ENCODE peak calls at places on chromosomes 12 and 14, in five cellular contexts. One of them, this sample, is unnamed.

GRCh38 chr12:52676163-52676562 is 4.0 kb downstream of the KRT1 start:
- DNase-seq in GM12878: no peak
- DNase-seq in NB4: no peak
- DNase-seq in WTC11: no peak
- DNase-seq in A549: no peak
- DNase-seq in this sample: no peak

GRCh38 chr12:84874125-84874824 is 38.3 kb downstream of the SLC6A15 start:
- DNase-seq in A549: peak; percentile 62
- DNase-seq in NB4: peak; percentile 65
- DNase-seq in GM12878: no peak
- DNase-seq in WTC11: no peak
- DNase-seq in this sample: peak; percentile 55

GRCh38 chr12:77007476-77007875 is 57.9 kb downstream of the E2F7 start:
- DNase-seq in GM12878: no peak
- DNase-seq in NB4: no peak
- DNase-seq in WTC11: no peak
- DNase-seq in A549: no peak
- DNase-seq in this sample: no peak

GRCh38 chr14:89000007-89000942 is 175.8 kb downstream of the TTC8 start:
- DNase-seq in A549: peak; percentile 96
- DNase-seq in GM12878: no peak
- DNase-seq in WTC11: peak; percentile 19
- DNase-seq in NB4: peak; percentile 94
- DNase-seq in this sample: peak; percentile 53

GRCh38 chr14:33685026-33685425 is 265.8 kb downstream of the EGLN3 start:
- DNase-seq in WTC11: no peak
- DNase-seq in A549: no peak
- DNase-seq in NB4: no peak
- DNase-seq in GM12878: no peak
- DNase-seq in this sample: no peak

GRCh38 chr14:49623941-49624806 is 3.6 kb downstream of the MGAT2 start:
- DNase-seq in WTC11: no peak
- DNase-seq in GM12878: no peak
- DNase-seq in A549: no peak
- DNase-seq in NB4: no peak
- DNase-seq in this sample: no peak

GRCh38 chr12:30613119-30613830 is 82.4 kb downstream of the IPO8 start:
- DNase-seq in A549: peak; percentile 7
- DNase-seq in GM12878: no peak
- DNase-seq in WTC11: no peak
- DNase-seq in NB4: no peak
- DNase-seq in this sample: no peak

GRCh38 chr14:100237735-100238418 is 1.1 kb upstream of the YY1 start:
- DNase-seq in GM12878: no peak
- DNase-seq in NB4: peak; percentile 80
- DNase-seq in WTC11: peak; percentile 60
- DNase-seq in A549: peak; percentile 56
- DNase-seq in this sample: no peak

GRCh38 chr14:103890836-103891666 is 37.2 kb upstream of the TDRD9 start:
- DNase-seq in NB4: no peak
- DNase-seq in A549: no peak
- DNase-seq in GM12878: no peak
- DNase-seq in WTC11: no peak
- DNase-seq in this sample: no peak

GRCh38 chr12:546265-546919 is 86.7 kb downstream of the B4GALNT3 start:
- DNase-seq in GM12878: no peak
- DNase-seq in NB4: peak; percentile 43
- DNase-seq in A549: peak; percentile 40
- DNase-seq in WTC11: no peak
- DNase-seq in this sample: no peak

GRCh38 chr12:98416845-98417244 is 98.5 kb upstream of the TMPO start:
- DNase-seq in NB4: peak; percentile 76
- DNase-seq in WTC11: no peak
- DNase-seq in A549: peak; percentile 65
- DNase-seq in GM12878: no peak
- DNase-seq in this sample: no peak

GRCh38 chr12:98592825-98593322 is 612 bp upstream of the SLC25A3 start:
- DNase-seq in NB4: peak; percentile 48
- DNase-seq in WTC11: no peak
- DNase-seq in GM12878: no peak
- DNase-seq in A549: no peak
- DNase-seq in this sample: no peak

GRCh38 chr12:58671196-58671595 is 249.1 kb downstream of the LRIG3 start:
- DNase-seq in NB4: no peak
- DNase-seq in GM12878: no peak
- DNase-seq in WTC11: no peak
- DNase-seq in A549: no peak
- DNase-seq in this sample: no peak

GRCh38 chr12:123319826-123320225 is 44.8 kb downstream of the SBNO1 start:
- DNase-seq in GM12878: no peak
- DNase-seq in NB4: no peak
- DNase-seq in A549: no peak
- DNase-seq in WTC11: no peak
- DNase-seq in this sample: no peak

GRCh38 chr12:104506691-104507401 is 50.1 kb downstream of the CHST11 start:
- DNase-seq in WTC11: peak; percentile 29
- DNase-seq in GM12878: no peak
- DNase-seq in A549: no peak
- DNase-seq in NB4: no peak
- DNase-seq in this sample: no peak

GRCh38 chr14:41389355-41389754 is 217.3 kb upstream of the LRFN5 start:
- DNase-seq in GM12878: no peak
- DNase-seq in NB4: no peak
- DNase-seq in A549: no peak
- DNase-seq in WTC11: no peak
- DNase-seq in this sample: no peak

GRCh38 chr14:53796734-53797133 is 159.9 kb downstream of the BMP4 start:
- DNase-seq in A549: no peak
- DNase-seq in GM12878: no peak
- DNase-seq in WTC11: no peak
- DNase-seq in NB4: no peak
- DNase-seq in this sample: no peak

GRCh38 chr14:80095623-80096022 is 115.7 kb downstream of the DIO2 start:
- DNase-seq in A549: peak; percentile 70
- DNase-seq in GM12878: no peak
- DNase-seq in NB4: no peak
- DNase-seq in WTC11: no peak
- DNase-seq in this sample: no peak

GRCh38 chr14:69481815-69482568 is 2.5 kb upstream of the PLEKHD1 start:
- DNase-seq in A549: no peak
- DNase-seq in WTC11: no peak
- DNase-seq in NB4: peak; percentile 16
- DNase-seq in GM12878: peak; percentile 64
- DNase-seq in this sample: no peak

GRCh38 chr12:116455540-116456306 is 103.5 kb upstream of the MAP1LC3B2 start:
- DNase-seq in GM12878: no peak
- DNase-seq in WTC11: no peak
- DNase-seq in NB4: peak; percentile 32
- DNase-seq in A549: peak; percentile 93
- DNase-seq in this sample: peak; percentile 85

GRCh38 chr14:102524451-102525212 is 15.1 kb upstream of the ANKRD9 start:
- DNase-seq in A549: peak; percentile 99
- DNase-seq in GM12878: peak; percentile 96
- DNase-seq in NB4: peak; percentile 99
- DNase-seq in WTC11: peak; percentile 99
- DNase-seq in this sample: peak; percentile 98

GRCh38 chr14:102525213-102526143 is 15.9 kb upstream of the ANKRD9 start:
- DNase-seq in A549: peak; percentile 80
- DNase-seq in WTC11: no peak
- DNase-seq in NB4: peak; percentile 70
- DNase-seq in GM12878: peak; percentile 27
- DNase-seq in this sample: peak; percentile 39

GRCh38 chr14:102530828-102531478 is 21.4 kb upstream of the ANKRD9 start:
- DNase-seq in A549: no peak
- DNase-seq in GM12878: no peak
- DNase-seq in WTC11: no peak
- DNase-seq in NB4: no peak
- DNase-seq in this sample: no peak

GRCh38 chr14:102528441-102529170 is 19.0 kb upstream of the ANKRD9 start:
- DNase-seq in A549: no peak
- DNase-seq in GM12878: no peak
- DNase-seq in WTC11: no peak
- DNase-seq in NB4: no peak
- DNase-seq in this sample: no peak

GRCh38 chr14:102527255-102528232 is 18.0 kb upstream of the ANKRD9 start:
- DNase-seq in A549: peak; percentile 89
- DNase-seq in NB4: peak; percentile 31
- DNase-seq in GM12878: no peak
- DNase-seq in WTC11: no peak
- DNase-seq in this sample: peak; percentile 63
- TF ChIP-seq MAX in A549: peak; percentile 79
- TF ChIP-seq MAX in NB4: no peak
- TF ChIP-seq MAX in GM12878: no peak
- TF ChIP-seq MAX in WTC11: no peak
- TF ChIP-seq MAX in this sample: no peak

GRCh38 chr14:72738181-72738611 is 155.7 kb downstream of the DPF3 start:
- DNase-seq in GM12878: no peak
- DNase-seq in A549: no peak
- DNase-seq in NB4: no peak
- DNase-seq in WTC11: no peak
- DNase-seq in this sample: no peak

GRCh38 chr14:72737560-72737943 is 156.3 kb downstream of the DPF3 start:
- DNase-seq in GM12878: no peak
- DNase-seq in NB4: no peak
- DNase-seq in A549: no peak
- DNase-seq in WTC11: no peak
- DNase-seq in this sample: no peak

GRCh38 chr14:72739446-72740405 is 154.2 kb downstream of the DPF3 start:
- DNase-seq in A549: no peak
- DNase-seq in WTC11: no peak
- DNase-seq in GM12878: no peak
- DNase-seq in NB4: no peak
- DNase-seq in this sample: no peak

GRCh38 chr14:72736348-72736747 is 157.6 kb downstream of the DPF3 start:
- DNase-seq in NB4: no peak
- DNase-seq in GM12878: no peak
- DNase-seq in A549: peak; percentile 31
- DNase-seq in WTC11: no peak
- DNase-seq in this sample: no peak

DNA sequence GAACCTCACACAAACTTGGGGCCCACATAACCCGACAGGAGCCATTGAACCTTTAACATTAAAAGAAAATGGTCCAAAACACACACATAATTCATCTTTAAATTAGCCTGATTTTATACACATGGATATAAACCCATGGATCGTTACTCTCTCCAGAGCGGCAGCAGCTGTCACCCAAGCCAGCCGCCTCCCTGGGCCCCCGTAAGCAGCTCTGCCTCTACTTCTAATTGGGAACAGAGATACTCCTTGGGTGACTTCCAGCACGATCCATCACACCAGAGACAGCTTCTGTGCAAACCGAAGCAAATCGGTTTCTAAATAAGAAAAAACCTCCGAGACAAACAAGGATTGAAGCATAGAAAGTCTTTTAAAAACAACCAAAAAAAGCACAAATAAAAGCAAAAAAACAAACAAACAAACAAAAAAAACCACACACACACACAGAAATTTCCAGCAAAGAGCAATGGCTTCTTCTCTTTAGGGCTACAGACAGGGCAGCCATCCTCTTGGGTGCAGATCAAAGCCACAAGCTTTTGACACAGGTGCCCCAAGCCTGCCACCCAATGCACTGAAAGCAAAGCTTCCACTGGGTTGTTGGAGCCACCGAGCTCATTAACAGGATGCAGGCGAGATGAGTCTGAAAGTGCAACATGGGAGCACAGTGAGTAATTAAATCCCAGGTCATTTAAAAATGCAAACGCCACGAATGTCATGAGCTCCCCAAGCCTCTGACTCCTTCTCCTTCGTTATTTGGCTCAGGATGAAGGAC is 156.9 kb downstream of the DPF3 start:
- DNase-seq in A549: no peak
- DNase-seq in NB4: no peak
- DNase-seq in GM12878: no peak
- DNase-seq in WTC11: no peak
- DNase-seq in this sample: no peak
- TF ChIP-seq CTCF in A549: no peak
- TF ChIP-seq CTCF in NB4: no peak
- TF ChIP-seq CTCF in GM12878: no peak
- TF ChIP-seq CTCF in WTC11: no peak
- TF ChIP-seq CTCF in this sample: no peak

GRCh38 chr12:95740751-95741150 is 49.8 kb downstream of the NTN4 start:
- DNase-seq in WTC11: no peak
- DNase-seq in NB4: no peak
- DNase-seq in GM12878: no peak
- DNase-seq in A549: no peak
- DNase-seq in this sample: no peak
- TF ChIP-seq MAX in WTC11: no peak
- TF ChIP-seq MAX in NB4: no peak
- TF ChIP-seq MAX in GM12878: no peak
- TF ChIP-seq MAX in A549: no peak
- TF ChIP-seq MAX in this sample: no peak

GRCh38 chr14:92512807-92513203 is 776 bp upstream of the RIN3 start:
- DNase-seq in A549: no peak
- DNase-seq in NB4: no peak
- DNase-seq in GM12878: no peak
- DNase-seq in WTC11: no peak
- DNase-seq in this sample: no peak

GRCh38 chr14:92513966-92514843 is 624 bp downstream of the RIN3 start:
- DNase-seq in WTC11: peak; percentile 44
- DNase-seq in GM12878: no peak
- DNase-seq in NB4: peak; percentile 44
- DNase-seq in A549: peak; percentile 24
- DNase-seq in this sample: no peak

GRCh38 chr14:92511472-92512247 is 1.9 kb upstream of the RIN3 start:
- DNase-seq in GM12878: no peak
- DNase-seq in NB4: no peak
- DNase-seq in WTC11: no peak
- DNase-seq in A549: peak; percentile 92
- DNase-seq in this sample: peak; percentile 94

GRCh38 chr14:92513204-92513965 is at the start of gene RIN3:
- DNase-seq in WTC11: peak; percentile 67
- DNase-seq in A549: peak; percentile 59
- DNase-seq in GM12878: no peak
- DNase-seq in NB4: peak; percentile 85
- DNase-seq in this sample: no peak

GRCh38 chr14:92510972-92511371 is 2.6 kb upstream of the RIN3 start:
- DNase-seq in WTC11: peak; percentile 58
- DNase-seq in NB4: no peak
- DNase-seq in GM12878: no peak
- DNase-seq in A549: peak; percentile 55
- DNase-seq in this sample: peak; percentile 51
- TF ChIP-seq CTCF in WTC11: no peak
- TF ChIP-seq CTCF in NB4: peak; percentile 22
- TF ChIP-seq CTCF in GM12878: no peak
- TF ChIP-seq CTCF in A549: no peak
- TF ChIP-seq CTCF in this sample: no peak

GRCh38 chr12:94498698-94499097 is 39.0 kb upstream of the CEP83 start:
- DNase-seq in NB4: no peak
- DNase-seq in A549: no peak
- DNase-seq in GM12878: no peak
- DNase-seq in WTC11: no peak
- DNase-seq in this sample: no peak
- TF ChIP-seq MAX in NB4: no peak
- TF ChIP-seq MAX in A549: no peak
- TF ChIP-seq MAX in GM12878: no peak
- TF ChIP-seq MAX in WTC11: no peak
- TF ChIP-seq MAX in this sample: no peak

This sample was measured in HCT116.